ENCODE peak calls at places on chromosomes 7 and 10, in four cellular contexts. X, H, I and W are unnamed samples.

GRCh38 chr7:16646427-16647081 is 573 bp downstream of the BZW2 start:
- DNase-seq in X (peak; percentile 55), H (no peak), I (no peak), W (no peak)

GRCh38 chr7:37633048-37633447 is 50.5 kb upstream of the GPR141 start:
- DNase-seq in X (no peak), H (no peak), I (no peak), W (no peak)

GRCh38 chr7:44637788-44638594 is 31.6 kb downstream of the OGDH start:
- DNase-seq in X (no peak), H (no peak), I (no peak), W (no peak)

GRCh38 chr7:119826547-119826946 is 446.4 kb upstream of the KCND2 start:
- DNase-seq in X (no peak), H (no peak), I (no peak), W (no peak)

GRCh38 chr10:88245974-88246511 is 337.1 kb downstream of the RNLS start:
- DNase-seq in X (no peak), H (no peak), I (no peak), W (no peak)

GRCh38 chr10:68301790-68302502 is 29.9 kb upstream of the HNRNPH3 start:
- DNase-seq in X (peak; percentile 87), H (no peak), I (no peak), W (no peak)

GRCh38 chr10:67297637-67298181 is 371.9 kb downstream of the LRRTM3 start:
- DNase-seq in X (no peak), H (no peak), I (no peak), W (no peak)

GRCh38 chr7:150685219-150686029 is at the start of gene GIMAP2:
- DNase-seq in X (peak; percentile 18), H (no peak), I (no peak), W (no peak)

GRCh38 chr10:77357611-77358010 is 280.0 kb downstream of the KCNMA1 start:
- DNase-seq in X (no peak), H (no peak), I (no peak), W (no peak)

GRCh38 chr10:72567884-72568283 is 58.0 kb downstream of the MICU1 start:
- DNase-seq in X (peak; percentile 26), H (no peak), I (no peak), W (no peak)

GRCh38 chr7:115008465-115009114 is 86.7 kb downstream of the MDFIC start:
- DNase-seq in X (no peak), H (no peak), I (no peak), W (no peak)

GRCh38 chr10:35555962-35556930 is 48.9 kb upstream of the GJD4 start:
- DNase-seq in X (no peak), H (no peak), I (no peak), W (no peak)

GRCh38 chr7:28442540-28443420 is 30.5 kb downstream of the CREB5 start:
- DNase-seq in X (no peak), H (no peak), I (no peak), W (no peak)

GRCh38 chr10:132185601-132186487 is 904 bp upstream of the DPYSL4 start:
- DNase-seq in X (no peak), H (peak; percentile 87), I (no peak), W (no peak)

GRCh38 chr7:41114166-41114565 is 588.7 kb downstream of the INHBA start:
- DNase-seq in X (no peak), H (no peak), I (no peak), W (no peak)

GRCh38 chr10:100518761-100519241 is 860 bp downstream of the SEC31B start:
- DNase-seq in X (peak; percentile 51), H (no peak), I (peak; percentile 50), W (peak; percentile 41)

GRCh38 chr7:99644436-99644835 is 27.7 kb downstream of the ZSCAN25 start:
- DNase-seq in X (no peak), H (no peak), I (no peak), W (no peak)

GRCh38 chr7:29328811-29329210 is 134.2 kb downstream of the CHN2 start:
- DNase-seq in X (no peak), H (no peak), I (no peak), W (no peak)

GRCh38 chr7:103425177-103425576 is 20.8 kb downstream of the SLC26A5 start:
- DNase-seq in X (no peak), H (no peak), I (no peak), W (no peak)

GRCh38 chr7:83936056-83936703 is 258.4 kb downstream of the SEMA3A start:
- DNase-seq in X (peak; percentile 45), H (no peak), I (peak; percentile 49), W (no peak)

GRCh38 chr10:43689618-43689954 is 40.9 kb upstream of the ZNF32 start:
- DNase-seq in X (no peak), H (peak; percentile 90), I (peak; percentile 80), W (no peak)

GRCh38 chr7:142140560-142140959 is 29.0 kb downstream of the MGAM2 start:
- DNase-seq in X (no peak), H (no peak), I (no peak), W (no peak)

GRCh38 chr7:71770269-71770907 is 638.4 kb downstream of the GALNT17 start:
- DNase-seq in X (no peak), H (no peak), I (no peak), W (no peak)

GRCh38 chr7:45391618-45392451 is 182.3 kb upstream of the ADCY1 start:
- DNase-seq in X (no peak), H (no peak), I (no peak), W (no peak)

GRCh38 chr10:14601872-14602725 is 172.6 kb downstream of the FAM107B start:
- DNase-seq in X (peak; percentile 89), H (no peak), I (peak; percentile 64), W (no peak)

GRCh38 chr10:14602807-14603538 is 171.7 kb downstream of the FAM107B start:
- DNase-seq in X (peak; percentile 53), H (no peak), I (no peak), W (no peak)

GRCh38 chr10:14605231-14605925 is 169.3 kb downstream of the FAM107B start:
- DNase-seq in X (no peak), H (no peak), I (no peak), W (no peak)

GRCh38 chr10:14604181-14605142 is 170.2 kb downstream of the FAM107B start:
- DNase-seq in X (peak; percentile 88), H (peak; percentile 89), I (peak; percentile 86), W (peak; percentile 22)

GRCh38 chr10:14603539-14604102 is 171.1 kb downstream of the FAM107B start:
- DNase-seq in X (peak; percentile 49), H (peak; percentile 47), I (no peak), W (no peak)
- H3K4me1 ChIP-seq in X (peaks cover 65% of the 10 kb centered on the region), H (peaks cover 37% of the 10 kb centered on the region), I (peaks cover 31% of the 10 kb centered on the region), W (peaks cover 9% of the 10 kb centered on the region)

GRCh38 chr7:129609666-129610065 is 1.9 kb upstream of the NRF1 start:
- DNase-seq in X (no peak), H (no peak), I (no peak), W (no peak)
- H3K9me3 ChIP-seq in X (no peaks in the 10 kb centered on the region), H (no peaks in the 10 kb centered on the region), I (no peaks in the 10 kb centered on the region), W (no peaks in the 10 kb centered on the region)

GRCh38 chr7:47452295-47452694 is 129.6 kb downstream of the TNS3 start:
- DNase-seq in X (no peak), H (no peak), I (no peak), W (no peak)

GRCh38 chr7:47452715-47453092 is 129.2 kb downstream of the TNS3 start:
- DNase-seq in X (no peak), H (no peak), I (no peak), W (no peak)

GRCh38 chr7:47449810-47450586 is 131.9 kb downstream of the TNS3 start:
- DNase-seq in X (no peak), H (no peak), I (no peak), W (no peak)

GRCh38 chr7:47453093-47454056 is 128.5 kb downstream of the TNS3 start:
- DNase-seq in X (no peak), H (peak; percentile 89), I (peak; percentile 85), W (peak; percentile 38)

GRCh38 chr7:47451851-47452205 is 130.1 kb downstream of the TNS3 start:
- DNase-seq in X (no peak), H (no peak), I (no peak), W (no peak)
- H3K4me1 ChIP-seq in X (no peaks in the 10 kb centered on the region), H (peaks cover 39% of the 10 kb centered on the region), I (peaks cover 47% of the 10 kb centered on the region), W (peaks cover 38% of the 10 kb centered on the region)

GRCh38 chr7:130490287-130490686 is 1.6 kb upstream of the MEST start:
- DNase-seq in X (no peak), H (no peak), I (no peak), W (no peak)
- H3K9me3 ChIP-seq in X (no peaks in the 10 kb centered on the region), H (no peaks in the 10 kb centered on the region), I (no peaks in the 10 kb centered on the region), W (no peaks in the 10 kb centered on the region)

DNA sequence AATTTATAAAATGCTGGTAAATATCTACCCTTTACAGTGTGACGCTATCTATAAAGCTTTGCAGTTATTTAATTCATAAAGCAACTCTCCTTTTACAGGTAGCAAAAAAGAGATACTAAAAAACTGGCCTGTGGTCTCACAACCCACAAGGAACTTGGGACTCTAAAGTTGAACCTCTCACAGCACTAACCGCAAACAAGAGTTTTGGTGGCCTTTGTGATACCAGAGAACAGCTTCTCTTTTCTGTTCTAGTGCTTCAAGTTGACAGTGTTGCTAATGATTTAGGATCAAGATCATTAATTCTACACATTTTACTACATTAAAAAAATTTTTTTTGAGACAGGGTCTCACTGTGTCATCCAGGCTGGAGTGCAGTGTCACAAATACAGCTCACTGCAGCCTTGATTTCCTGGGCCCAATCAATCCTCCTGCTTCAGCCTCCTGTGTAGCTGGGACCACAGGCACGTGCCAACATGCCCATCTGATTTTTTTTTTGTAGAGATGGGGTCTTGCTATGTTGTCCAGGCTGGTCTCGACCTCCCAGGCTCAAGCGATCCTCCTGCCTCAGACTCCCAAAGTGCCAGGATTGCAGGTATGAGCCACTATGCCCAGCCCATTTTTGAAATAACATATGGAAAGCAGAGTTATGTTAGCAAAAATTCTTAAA is 56.0 kb upstream of the ST8SIA6 start:
- DNase-seq in X (no peak), H (no peak), I (no peak), W (no peak)
- H3K4me1 ChIP-seq in X (no peaks in the 10 kb centered on the region), H (no peaks in the 10 kb centered on the region), I (peaks cover 17% of the 10 kb centered on the region), W (peaks cover 8% of the 10 kb centered on the region)

DNA sequence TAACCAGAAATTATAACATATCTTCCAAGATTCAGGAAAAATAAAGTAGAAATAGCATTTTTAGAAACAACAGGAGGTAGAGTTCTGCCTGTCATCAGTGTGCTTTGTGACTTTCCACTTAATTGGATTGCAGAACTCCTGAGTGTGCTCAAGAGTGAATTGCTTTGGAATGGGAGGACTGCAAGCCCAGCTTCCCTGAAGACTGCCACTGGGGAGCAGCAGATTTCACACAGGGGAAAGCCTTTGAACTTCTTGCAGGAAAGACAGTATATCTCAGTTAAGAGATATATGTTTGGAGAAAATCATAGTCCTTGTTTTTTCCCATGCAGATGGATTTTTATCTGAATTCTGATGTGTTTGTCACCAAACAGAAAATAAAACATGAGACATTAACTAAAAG is 124.5 kb downstream of the TMEM168 start:
- DNase-seq in X (no peak), H (no peak), I (no peak), W (no peak)
- H3K9me3 ChIP-seq in X (no peaks in the 10 kb centered on the region), H (no peaks in the 10 kb centered on the region), I (no peaks in the 10 kb centered on the region), W (peaks cover 3% of the 10 kb centered on the region)